ENCODE peak calls at places on chromosomes 4 and X, in eight cellular contexts. One of them, this sample, is unnamed.

GRCh38 chr4:104860227-104861123 is 286.2 kb upstream of the TET2 start:
- DNase-seq in GM20000: peak
- DNase-seq in AG09319: no peak
- DNase-seq in epithelial cell of prostate: no peak
- DNase-seq in stimulated activated CD8-positive, alpha-beta memory T cell treated with anti-CD3 and anti-CD28 coated beads, Interleukin-4, amount 100 ng/mL, for 4 hours: no peak
- DNase-seq in cardiac fibroblast: peak
- DNase-seq in epithelial cell of esophagus: peak
- DNase-seq in posterior cingulate gyrus: peak
- DNase-seq in this sample: peak

GRCh38 chr4:70360460-70360859 is at the start of gene SMR3A:
- DNase-seq in GM20000: no peak
- DNase-seq in AG09319: no peak
- DNase-seq in epithelial cell of prostate: no peak
- DNase-seq in stimulated activated CD8-positive, alpha-beta memory T cell treated with anti-CD3 and anti-CD28 coated beads, Interleukin-4, amount 100 ng/mL, for 4 hours: no peak
- DNase-seq in cardiac fibroblast: no peak
- DNase-seq in epithelial cell of esophagus: no peak
- DNase-seq in posterior cingulate gyrus: no peak
- DNase-seq in this sample: no peak

GRCh38 chr4:27018076-27018475 is 157.4 kb downstream of the STIM2 start:
- DNase-seq in GM20000: no peak
- DNase-seq in AG09319: no peak
- DNase-seq in epithelial cell of prostate: no peak
- DNase-seq in stimulated activated CD8-positive, alpha-beta memory T cell treated with anti-CD3 and anti-CD28 coated beads, Interleukin-4, amount 100 ng/mL, for 4 hours: no peak
- DNase-seq in cardiac fibroblast: no peak
- DNase-seq in epithelial cell of esophagus: no peak
- DNase-seq in posterior cingulate gyrus: no peak
- DNase-seq in this sample: no peak

GRCh38 chr4:150722908-150723362 is 141.0 kb downstream of the MAB21L2 start:
- DNase-seq in GM20000: no peak
- DNase-seq in AG09319: no peak
- DNase-seq in epithelial cell of prostate: no peak
- DNase-seq in stimulated activated CD8-positive, alpha-beta memory T cell treated with anti-CD3 and anti-CD28 coated beads, Interleukin-4, amount 100 ng/mL, for 4 hours: no peak
- DNase-seq in cardiac fibroblast: peak
- DNase-seq in epithelial cell of esophagus: peak
- DNase-seq in posterior cingulate gyrus: no peak
- DNase-seq in this sample: no peak

GRCh38 chrX:119784747-119785446 is 6.5 kb downstream of the RPL39 start:
- DNase-seq in GM20000: no peak
- DNase-seq in AG09319: no peak
- DNase-seq in epithelial cell of prostate: no peak
- DNase-seq in stimulated activated CD8-positive, alpha-beta memory T cell treated with anti-CD3 and anti-CD28 coated beads, Interleukin-4, amount 100 ng/mL, for 4 hours: no peak
- DNase-seq in cardiac fibroblast: peak
- DNase-seq in epithelial cell of esophagus: peak
- DNase-seq in posterior cingulate gyrus: no peak
- DNase-seq in this sample: no peak

GRCh38 chrX:8841911-8842310 is 40.7 kb upstream of the FAM9A start:
- DNase-seq in GM20000: no peak
- DNase-seq in AG09319: no peak
- DNase-seq in epithelial cell of prostate: no peak
- DNase-seq in stimulated activated CD8-positive, alpha-beta memory T cell treated with anti-CD3 and anti-CD28 coated beads, Interleukin-4, amount 100 ng/mL, for 4 hours: no peak
- DNase-seq in cardiac fibroblast: no peak
- DNase-seq in epithelial cell of esophagus: no peak
- DNase-seq in posterior cingulate gyrus: no peak
- DNase-seq in this sample: no peak

GRCh38 chr4:106587558-106587957 is 219.0 kb upstream of the GIMD1 start:
- DNase-seq in GM20000: no peak
- DNase-seq in AG09319: no peak
- DNase-seq in epithelial cell of prostate: peak
- DNase-seq in stimulated activated CD8-positive, alpha-beta memory T cell treated with anti-CD3 and anti-CD28 coated beads, Interleukin-4, amount 100 ng/mL, for 4 hours: no peak
- DNase-seq in cardiac fibroblast: peak
- DNase-seq in epithelial cell of esophagus: peak
- DNase-seq in posterior cingulate gyrus: no peak
- DNase-seq in this sample: no peak

GRCh38 chr4:5370286-5370685 is 319.0 kb downstream of the STK32B start:
- DNase-seq in GM20000: no peak
- DNase-seq in AG09319: no peak
- DNase-seq in epithelial cell of prostate: peak
- DNase-seq in stimulated activated CD8-positive, alpha-beta memory T cell treated with anti-CD3 and anti-CD28 coated beads, Interleukin-4, amount 100 ng/mL, for 4 hours: no peak
- DNase-seq in cardiac fibroblast: no peak
- DNase-seq in epithelial cell of esophagus: peak
- DNase-seq in posterior cingulate gyrus: no peak
- DNase-seq in this sample: no peak

GRCh38 chr4:169900241-169900845 is 125.9 kb downstream of the MFAP3L start:
- DNase-seq in GM20000: no peak
- DNase-seq in AG09319: no peak
- DNase-seq in epithelial cell of prostate: no peak
- DNase-seq in stimulated activated CD8-positive, alpha-beta memory T cell treated with anti-CD3 and anti-CD28 coated beads, Interleukin-4, amount 100 ng/mL, for 4 hours: no peak
- DNase-seq in cardiac fibroblast: no peak
- DNase-seq in epithelial cell of esophagus: no peak
- DNase-seq in posterior cingulate gyrus: no peak
- DNase-seq in this sample: no peak

GRCh38 chr4:152628128-152628527 is 51.7 kb downstream of the TMEM154 start:
- DNase-seq in GM20000: no peak
- DNase-seq in AG09319: no peak
- DNase-seq in epithelial cell of prostate: no peak
- DNase-seq in stimulated activated CD8-positive, alpha-beta memory T cell treated with anti-CD3 and anti-CD28 coated beads, Interleukin-4, amount 100 ng/mL, for 4 hours: no peak
- DNase-seq in cardiac fibroblast: no peak
- DNase-seq in epithelial cell of esophagus: no peak
- DNase-seq in posterior cingulate gyrus: no peak
- DNase-seq in this sample: no peak

GRCh38 chr4:145098675-145099037 is 545 bp downstream of the ABCE1 start:
- DNase-seq in GM20000: peak
- DNase-seq in AG09319: no peak
- DNase-seq in epithelial cell of prostate: peak
- DNase-seq in stimulated activated CD8-positive, alpha-beta memory T cell treated with anti-CD3 and anti-CD28 coated beads, Interleukin-4, amount 100 ng/mL, for 4 hours: peak
- DNase-seq in cardiac fibroblast: peak
- DNase-seq in epithelial cell of esophagus: peak
- DNase-seq in posterior cingulate gyrus: no peak
- DNase-seq in this sample: no peak